ENCODE peak calls at places on chromosomes 6 and 20, in five cellular contexts. A is stimulated activated CD8-positive, alpha-beta memory T cell treated with anti-CD3 and anti-CD28 coated beads, Interleukin-15, amount 100 ng/mL, for 1 hour; Y is M059J; E is Calu3; K is mesothelial cell of epicardium. S is an unnamed sample.

GRCh38 chr20:33984320-33984719 is 9.4 kb upstream of the RALY start:
- DNase-seq in A (no peak), Y (no peak), E (no peak), K (no peak), S (no peak)

GRCh38 chr20:33659341-33660034 is 2.6 kb upstream of the C20orf144 start:
- DNase-seq in A (no peak), Y (no peak), E (no peak), K (no peak), S (no peak)

GRCh38 chr6:52576392-52577021 is 353 bp downstream of the TRAM2 start:
- DNase-seq in A (no peak), Y (peak; percentile 87), E (peak; percentile 70), K (no peak), S (peak; percentile 38)

GRCh38 chr6:144731229-144731628 is 446.1 kb downstream of the UTRN start:
- DNase-seq in A (no peak), Y (no peak), E (no peak), K (no peak), S (no peak)

GRCh38 chr6:135002974-135003703 is 51.5 kb downstream of the HBS1L start:
- DNase-seq in A (no peak), Y (no peak), E (no peak), K (no peak), S (no peak)

GRCh38 chr6:36897629-36898028 is 11.9 kb downstream of the C6orf89 start:
- DNase-seq in A (no peak), Y (peak; percentile 29), E (no peak), K (no peak), S (no peak)

GRCh38 chr6:81450180-81450579 is 302.3 kb downstream of the TENT5A start:
- DNase-seq in A (no peak), Y (peak; percentile 65), E (peak; percentile 6), K (no peak), S (no peak)

GRCh38 chr6:21110684-21111398 is 482.7 kb upstream of the SOX4 start:
- DNase-seq in A (no peak), Y (no peak), E (no peak), K (no peak), S (no peak)

S was measured in NCI-H1930.